ENCODE peak calls at places on chromosomes 2 and 18, in ten cellular contexts. F, Z, M, N, T, U, D, A, H and K are unnamed samples.
A peak's percentile ranks its signal among the peaks of the same experiment; 100 is the strongest.

GRCh38 chr2:110170102-110170501 is 34.7 kb downstream of the NPHP1 start:
- DNase-seq in T (no peak), M (no peak), N (no peak), U (no peak), F (no peak), H (no peak), A (no peak), Z (no peak), D (no peak), K (no peak)

GRCh38 chr2:57849843-57850242 is 196.8 kb upstream of the VRK2 start:
- DNase-seq in A (no peak), H (no peak), U (no peak), Z (no peak), T (no peak), M (no peak), N (no peak), F (no peak), D (no peak), K (no peak)

GRCh38 chr2:39308778-39309177 is 65.0 kb upstream of the CDKL4 start:
- DNase-seq in F (no peak), T (no peak), Z (no peak), M (no peak), H (no peak), A (no peak), U (no peak), N (no peak), D (no peak), K (no peak)

GRCh38 chr2:22904126-22904684 is 480.8 kb upstream of the KLHL29 start:
- DNase-seq in Z (peak; percentile 18), T (peak; percentile 38), D (no peak), N (no peak), U (peak; percentile 32), H (no peak), F (no peak), M (peak; percentile 15), A (no peak), K (no peak)

GRCh38 chr2:30425326-30425725 is 21.7 kb upstream of the LCLAT1 start:
- DNase-seq in U (no peak), D (no peak), F (no peak), N (no peak), M (no peak), H (no peak), Z (no peak), T (no peak), A (no peak), K (peak; percentile 61)

GRCh38 chr2:14712091-14712490 is 79.6 kb downstream of the LRATD1 start:
- DNase-seq in U (no peak), H (no peak), T (no peak), F (no peak), Z (no peak), N (no peak), M (no peak), A (no peak), D (no peak), K (no peak)

GRCh38 chr2:65604246-65604645 is 171.8 kb upstream of the SPRED2 start:
- DNase-seq in M (no peak), N (no peak), H (no peak), T (no peak), D (no peak), Z (no peak), U (no peak), F (no peak), A (no peak), K (no peak)

GRCh38 chr18:78240867-78241266 is 738.8 kb upstream of the SALL3 start:
- DNase-seq in Z (no peak), M (no peak), N (no peak), F (no peak), U (no peak), D (no peak), A (no peak), T (no peak), H (no peak), K (no peak)

GRCh38 chr2:227565080-227565479 is 33.6 kb upstream of the SCYGR2 start:
- DNase-seq in H (no peak), T (no peak), Z (no peak), A (no peak), N (no peak), M (no peak), D (no peak), F (no peak), U (no peak), K (no peak)

GRCh38 chr2:224293976-224294375 is 107.9 kb downstream of the FAM124B start:
- DNase-seq in D (no peak), T (no peak), Z (no peak), A (no peak), N (no peak), F (no peak), M (no peak), U (no peak), H (no peak), K (no peak)

DNA sequence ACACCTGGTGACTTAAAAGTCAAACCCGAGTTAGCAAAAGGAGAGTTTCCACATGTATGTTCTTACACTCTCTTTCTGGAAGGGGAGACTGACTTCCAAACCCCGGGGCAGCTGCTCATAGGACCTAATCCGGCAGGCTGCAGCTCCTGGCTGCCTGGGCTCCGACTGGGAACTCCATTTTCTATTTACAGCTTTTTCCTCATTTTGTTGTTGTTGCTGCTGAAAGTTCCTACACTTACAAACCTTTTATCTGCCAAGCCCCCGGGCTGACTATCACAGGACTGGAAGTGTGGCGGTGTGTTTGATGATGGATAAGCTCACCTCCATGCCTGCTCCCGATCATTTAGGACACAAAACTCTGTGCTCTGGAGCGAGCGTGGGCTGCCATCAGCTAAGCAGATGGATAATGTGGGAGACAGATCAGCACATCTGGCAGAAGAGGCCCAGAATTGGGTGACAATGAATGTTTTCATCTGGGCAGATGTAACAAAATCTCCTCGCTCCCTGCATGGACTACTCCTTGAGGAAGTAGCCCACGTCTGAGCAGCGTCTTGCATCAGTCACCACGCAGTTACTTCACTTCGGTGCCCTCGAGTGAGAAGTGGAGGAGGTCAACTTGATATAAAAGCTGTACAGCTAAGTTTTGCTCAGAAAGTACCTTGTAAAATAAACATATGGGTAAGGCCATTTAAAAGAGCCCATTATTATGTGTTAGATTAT is 114.4 kb upstream of the COPS8 start:
- DNase-seq in U (peak; percentile 63), F (peak; percentile 70), D (no peak), T (peak; percentile 25), H (no peak), Z (no peak), A (no peak), M (no peak), N (no peak), K (no peak)
- H3K27me3 ChIP-seq in U (no peaks in the 10 kb centered on the region), F (no peaks in the 10 kb centered on the region), D (no peaks in the 10 kb centered on the region), T (no peaks in the 10 kb centered on the region), H (no peaks in the 10 kb centered on the region), Z (no peaks in the 10 kb centered on the region), A (no peaks in the 10 kb centered on the region), M (no peaks in the 10 kb centered on the region), N (no peaks in the 10 kb centered on the region), K (no peaks in the 10 kb centered on the region)

DNA sequence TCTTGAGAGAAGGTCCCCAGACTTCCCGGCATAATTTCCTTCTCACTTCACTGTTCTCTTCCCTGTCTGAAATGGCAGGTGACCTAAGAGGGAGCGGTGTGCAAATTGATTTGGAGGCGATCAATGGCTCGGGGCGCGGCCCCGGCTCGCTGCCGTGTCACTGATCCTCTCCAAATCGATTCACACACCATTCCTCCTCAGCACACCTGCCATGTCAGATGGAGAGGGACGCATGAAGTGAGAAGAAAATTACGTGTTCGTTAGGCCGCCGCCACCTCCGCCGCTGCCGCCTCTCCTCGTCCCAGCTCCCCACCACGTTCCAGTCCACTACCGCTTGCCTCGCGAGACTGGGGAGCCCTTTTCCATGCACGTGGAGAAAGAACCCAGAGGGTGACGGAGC is 31.8 kb upstream of the BCL11A start:
- DNase-seq in T (no peak), H (no peak), A (no peak), M (no peak), Z (no peak), D (no peak), F (no peak), N (no peak), U (no peak), K (no peak)
- H3K27me3 ChIP-seq in T (peaks cover 8% of the 10 kb centered on the region), H (peaks cover 9% of the 10 kb centered on the region), A (peaks cover 22% of the 10 kb centered on the region), M (no peaks in the 10 kb centered on the region), Z (peaks cover 20% of the 10 kb centered on the region), D (peaks cover 12% of the 10 kb centered on the region), F (peaks cover 41% of the 10 kb centered on the region), N (no peaks in the 10 kb centered on the region), U (peaks cover 3% of the 10 kb centered on the region), K (no peaks in the 10 kb centered on the region)

GRCh38 chr2:118858485-118859156 is 11.2 kb upstream of the EN1 start:
- DNase-seq in Z (no peak), N (no peak), H (no peak), A (no peak), M (no peak), D (no peak), U (no peak), T (no peak), F (no peak), K (no peak)
- H3K27me3 ChIP-seq in Z (peaks cover 97% of the 10 kb centered on the region), N (peaks cover 95% of the 10 kb centered on the region), H (peaks cover 32% of the 10 kb centered on the region), A (peaks cover 97% of the 10 kb centered on the region), M (peaks cover 4% of the 10 kb centered on the region), D (peaks cover 30% of the 10 kb centered on the region), U (peaks cover 15% of the 10 kb centered on the region), T (peaks cover 92% of the 10 kb centered on the region), F (peaks cover 100% of the 10 kb centered on the region), K (no peaks in the 10 kb centered on the region)

GRCh38 chr2:240455227-240455718 is 19.8 kb downstream of the GPC1 start:
- DNase-seq in M (no peak), Z (no peak), F (no peak), U (no peak), A (no peak), H (no peak), T (no peak), D (no peak), N (no peak), K (no peak)

GRCh38 chr2:240457223-240458043 is 22.0 kb downstream of the GPC1 start:
- DNase-seq in F (no peak), T (no peak), H (no peak), Z (no peak), N (peak; percentile 42), M (no peak), U (no peak), D (no peak), A (no peak), K (no peak)

GRCh38 chr2:240458044-240458899 is 22.8 kb downstream of the GPC1 start:
- DNase-seq in A (no peak), F (no peak), U (no peak), Z (no peak), M (no peak), N (peak; percentile 42), T (no peak), H (no peak), D (no peak), K (peak; percentile 61)

GRCh38 chr2:240455719-240456606 is 20.5 kb downstream of the GPC1 start:
- DNase-seq in A (no peak), H (no peak), F (no peak), D (no peak), M (no peak), Z (no peak), N (no peak), T (peak; percentile 62), U (no peak), K (no peak)

DNA sequence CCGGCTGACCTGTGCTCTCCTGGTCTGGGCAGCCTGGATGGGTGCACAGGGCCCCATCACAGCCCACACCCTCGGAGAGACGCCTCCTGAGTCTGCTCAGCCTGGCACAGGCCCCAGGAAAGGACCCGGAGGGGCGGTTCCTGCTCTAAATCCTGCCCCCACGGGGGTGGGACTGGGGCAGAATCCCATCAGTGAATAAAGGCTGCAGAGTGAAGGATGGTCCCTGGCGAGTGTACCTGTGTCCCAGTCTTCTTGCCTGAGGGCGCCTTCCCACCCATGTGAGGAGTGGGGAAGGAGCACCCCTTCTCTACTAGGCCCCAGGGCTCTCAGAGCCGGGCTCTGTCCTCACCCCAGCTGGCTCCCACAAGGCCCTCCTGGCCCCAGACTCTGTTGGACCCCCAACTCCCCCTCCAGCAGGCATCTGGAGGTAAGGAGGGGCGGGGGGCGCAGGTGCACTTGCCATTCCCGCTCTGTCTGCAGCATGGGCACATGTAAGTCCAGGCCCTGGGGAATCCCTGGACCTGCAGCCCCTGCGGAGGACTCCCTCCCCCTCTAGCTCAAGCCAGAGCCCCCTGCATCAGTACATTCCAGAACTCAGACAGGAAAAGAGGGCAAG is 21.3 kb downstream of the GPC1 start:
- DNase-seq in M (no peak), U (no peak), T (no peak), Z (no peak), D (no peak), N (no peak), H (no peak), A (no peak), F (no peak), K (peak; percentile 39)
- H3K27me3 ChIP-seq in M (no peaks in the 10 kb centered on the region), U (no peaks in the 10 kb centered on the region), T (peaks cover 44% of the 10 kb centered on the region), Z (peaks cover 48% of the 10 kb centered on the region), D (peaks cover 23% of the 10 kb centered on the region), N (no peaks in the 10 kb centered on the region), H (peaks cover 30% of the 10 kb centered on the region), A (peaks cover 40% of the 10 kb centered on the region), F (peaks cover 80% of the 10 kb centered on the region), K (no peaks in the 10 kb centered on the region)